ENCODE peak calls at places on chromosome 6, in ten cellular contexts. One of them, this sample, is unnamed.
A peak's percentile ranks its signal among the peaks of the same experiment; 100 is the strongest.

GRCh38 chr6:132063738-132064137 is 112.6 kb upstream of the CCN2 start:
- DNase-seq in CD4-positive, alpha-beta memory T cell: no peak
- DNase-seq in CD8-positive, alpha-beta T cell: no peak
- DNase-seq in HFF-Myc: peak; percentile 22
- DNase-seq in epithelial cell of proximal tubule: peak; percentile 78
- DNase-seq in fibroblast of lung: peak; percentile 57
- DNase-seq in HCT116: peak; percentile 80
- DNase-seq in GM12864: no peak
- DNase-seq in psoas muscle: no peak
- DNase-seq in pancreas: no peak
- DNase-seq in this sample: no peak

GRCh38 chr6:118890997-118891790 is 2.8 kb upstream of the ASF1A start:
- DNase-seq in CD4-positive, alpha-beta memory T cell: peak; percentile 18
- DNase-seq in CD8-positive, alpha-beta T cell: no peak
- DNase-seq in HFF-Myc: no peak
- DNase-seq in epithelial cell of proximal tubule: no peak
- DNase-seq in fibroblast of lung: no peak
- DNase-seq in HCT116: no peak
- DNase-seq in GM12864: no peak
- DNase-seq in psoas muscle: no peak
- DNase-seq in pancreas: no peak
- DNase-seq in this sample: no peak

GRCh38 chr6:105318660-105319059 is 84.2 kb downstream of the PREP start:
- DNase-seq in CD4-positive, alpha-beta memory T cell: no peak
- DNase-seq in CD8-positive, alpha-beta T cell: no peak
- DNase-seq in HFF-Myc: no peak
- DNase-seq in epithelial cell of proximal tubule: no peak
- DNase-seq in fibroblast of lung: peak; percentile 32
- DNase-seq in HCT116: peak; percentile 23
- DNase-seq in GM12864: peak; percentile 1
- DNase-seq in psoas muscle: no peak
- DNase-seq in pancreas: no peak
- DNase-seq in this sample: no peak

GRCh38 chr6:124819340-124819739 is 142.9 kb upstream of the RNF217 start:
- DNase-seq in CD4-positive, alpha-beta memory T cell: no peak
- DNase-seq in CD8-positive, alpha-beta T cell: no peak
- DNase-seq in HFF-Myc: no peak
- DNase-seq in epithelial cell of proximal tubule: no peak
- DNase-seq in fibroblast of lung: peak; percentile 29
- DNase-seq in HCT116: no peak
- DNase-seq in GM12864: no peak
- DNase-seq in psoas muscle: no peak
- DNase-seq in pancreas: no peak
- DNase-seq in this sample: no peak

GRCh38 chr6:100181309-100181708 is 187.3 kb upstream of the MCHR2 start:
- DNase-seq in CD4-positive, alpha-beta memory T cell: no peak
- DNase-seq in CD8-positive, alpha-beta T cell: no peak
- DNase-seq in HFF-Myc: no peak
- DNase-seq in epithelial cell of proximal tubule: no peak
- DNase-seq in fibroblast of lung: no peak
- DNase-seq in HCT116: no peak
- DNase-seq in GM12864: no peak
- DNase-seq in psoas muscle: no peak
- DNase-seq in pancreas: no peak
- DNase-seq in this sample: no peak

GRCh38 chr6:22622390-22622789 is 53.0 kb downstream of the HDGFL1 start:
- DNase-seq in CD4-positive, alpha-beta memory T cell: no peak
- DNase-seq in CD8-positive, alpha-beta T cell: no peak
- DNase-seq in HFF-Myc: no peak
- DNase-seq in epithelial cell of proximal tubule: no peak
- DNase-seq in fibroblast of lung: no peak
- DNase-seq in HCT116: no peak
- DNase-seq in GM12864: no peak
- DNase-seq in psoas muscle: no peak
- DNase-seq in pancreas: no peak
- DNase-seq in this sample: no peak

GRCh38 chr6:37004044-37004984 is 1.1 kb upstream of the FGD2 start:
- DNase-seq in CD4-positive, alpha-beta memory T cell: no peak
- DNase-seq in CD8-positive, alpha-beta T cell: no peak
- DNase-seq in HFF-Myc: no peak
- DNase-seq in epithelial cell of proximal tubule: no peak
- DNase-seq in fibroblast of lung: no peak
- DNase-seq in HCT116: no peak
- DNase-seq in GM12864: no peak
- DNase-seq in psoas muscle: no peak
- DNase-seq in pancreas: no peak
- DNase-seq in this sample: no peak

GRCh38 chr6:169963581-169964297 is 212.3 kb downstream of the ERMARD start:
- DNase-seq in CD4-positive, alpha-beta memory T cell: no peak
- DNase-seq in CD8-positive, alpha-beta T cell: no peak
- DNase-seq in HFF-Myc: no peak
- DNase-seq in epithelial cell of proximal tubule: no peak
- DNase-seq in fibroblast of lung: no peak
- DNase-seq in HCT116: no peak
- DNase-seq in GM12864: no peak
- DNase-seq in psoas muscle: no peak
- DNase-seq in pancreas: peak; percentile 6
- DNase-seq in this sample: no peak

GRCh38 chr6:124964084-124964763 is 2.0 kb downstream of the RNF217 start:
- DNase-seq in CD4-positive, alpha-beta memory T cell: no peak
- DNase-seq in CD8-positive, alpha-beta T cell: no peak
- DNase-seq in HFF-Myc: no peak
- DNase-seq in epithelial cell of proximal tubule: peak; percentile 70
- DNase-seq in fibroblast of lung: peak; percentile 88
- DNase-seq in HCT116: no peak
- DNase-seq in GM12864: no peak
- DNase-seq in psoas muscle: no peak
- DNase-seq in pancreas: no peak
- DNase-seq in this sample: no peak

GRCh38 chr6:147170269-147170668 is 33.9 kb upstream of the STXBP5 start:
- DNase-seq in CD4-positive, alpha-beta memory T cell: no peak
- DNase-seq in CD8-positive, alpha-beta T cell: no peak
- DNase-seq in HFF-Myc: peak; percentile 24
- DNase-seq in epithelial cell of proximal tubule: peak; percentile 61
- DNase-seq in fibroblast of lung: peak; percentile 94
- DNase-seq in HCT116: no peak
- DNase-seq in GM12864: no peak
- DNase-seq in psoas muscle: no peak
- DNase-seq in pancreas: no peak
- DNase-seq in this sample: no peak

GRCh38 chr6:152300517-152300916 is 336.6 kb downstream of the SYNE1 start:
- DNase-seq in CD4-positive, alpha-beta memory T cell: no peak
- DNase-seq in CD8-positive, alpha-beta T cell: no peak
- DNase-seq in HFF-Myc: no peak
- DNase-seq in epithelial cell of proximal tubule: no peak
- DNase-seq in fibroblast of lung: no peak
- DNase-seq in HCT116: no peak
- DNase-seq in GM12864: no peak
- DNase-seq in psoas muscle: no peak
- DNase-seq in pancreas: no peak
- DNase-seq in this sample: no peak

GRCh38 chr6:92767101-92767500 is 652.3 kb downstream of the EPHA7 start:
- DNase-seq in CD4-positive, alpha-beta memory T cell: no peak
- DNase-seq in CD8-positive, alpha-beta T cell: no peak
- DNase-seq in HFF-Myc: no peak
- DNase-seq in epithelial cell of proximal tubule: no peak
- DNase-seq in fibroblast of lung: no peak
- DNase-seq in HCT116: no peak
- DNase-seq in GM12864: no peak
- DNase-seq in psoas muscle: no peak
- DNase-seq in pancreas: no peak
- DNase-seq in this sample: no peak

GRCh38 chr6:53771780-53772624 is 22.8 kb upstream of the LRRC1 start:
- DNase-seq in CD4-positive, alpha-beta memory T cell: no peak
- DNase-seq in CD8-positive, alpha-beta T cell: no peak
- DNase-seq in HFF-Myc: no peak
- DNase-seq in epithelial cell of proximal tubule: no peak
- DNase-seq in fibroblast of lung: peak; percentile 51
- DNase-seq in HCT116: no peak
- DNase-seq in GM12864: no peak
- DNase-seq in psoas muscle: no peak
- DNase-seq in pancreas: no peak
- DNase-seq in this sample: no peak

GRCh38 chr6:9484686-9485085 is 930.2 kb downstream of the TFAP2A start:
- DNase-seq in CD4-positive, alpha-beta memory T cell: no peak
- DNase-seq in CD8-positive, alpha-beta T cell: no peak
- DNase-seq in HFF-Myc: no peak
- DNase-seq in epithelial cell of proximal tubule: no peak
- DNase-seq in fibroblast of lung: peak; percentile 10
- DNase-seq in HCT116: no peak
- DNase-seq in GM12864: no peak
- DNase-seq in psoas muscle: no peak
- DNase-seq in pancreas: no peak
- DNase-seq in this sample: no peak

GRCh38 chr6:170347091-170347490 is 40.5 kb downstream of the FAM120B start:
- DNase-seq in CD4-positive, alpha-beta memory T cell: no peak
- DNase-seq in CD8-positive, alpha-beta T cell: no peak
- DNase-seq in HFF-Myc: no peak
- DNase-seq in epithelial cell of proximal tubule: no peak
- DNase-seq in fibroblast of lung: no peak
- DNase-seq in HCT116: no peak
- DNase-seq in GM12864: no peak
- DNase-seq in psoas muscle: no peak
- DNase-seq in pancreas: no peak
- DNase-seq in this sample: no peak

GRCh38 chr6:33193619-33194018 is 1.4 kb upstream of the COL11A2 start:
- DNase-seq in CD4-positive, alpha-beta memory T cell: no peak
- DNase-seq in CD8-positive, alpha-beta T cell: no peak
- DNase-seq in HFF-Myc: no peak
- DNase-seq in epithelial cell of proximal tubule: no peak
- DNase-seq in fibroblast of lung: no peak
- DNase-seq in HCT116: no peak
- DNase-seq in GM12864: no peak
- DNase-seq in psoas muscle: peak; percentile 41
- DNase-seq in pancreas: no peak
- DNase-seq in this sample: no peak
- H3K4me3 ChIP-seq in CD4-positive, alpha-beta memory T cell: no peak overlapping the region
- H3K4me3 ChIP-seq in CD8-positive, alpha-beta T cell: no peak overlapping the region
- H3K4me3 ChIP-seq in HFF-Myc: no peak overlapping the region
- H3K4me3 ChIP-seq in epithelial cell of proximal tubule: no peak overlapping the region
- H3K4me3 ChIP-seq in fibroblast of lung: no peak overlapping the region
- H3K4me3 ChIP-seq in HCT116: no peak overlapping the region
- H3K4me3 ChIP-seq in GM12864: no peak overlapping the region
- H3K4me3 ChIP-seq in psoas muscle: peak overlapping the region; percentile 64
- H3K4me3 ChIP-seq in pancreas: no peak overlapping the region
- H3K4me3 ChIP-seq in this sample: no peak overlapping the region

GRCh38 chr6:149963212-149963461 is 606 bp upstream of the ULBP1 start:
- DNase-seq in CD4-positive, alpha-beta memory T cell: no peak
- DNase-seq in CD8-positive, alpha-beta T cell: no peak
- DNase-seq in HFF-Myc: peak; percentile 17
- DNase-seq in epithelial cell of proximal tubule: no peak
- DNase-seq in fibroblast of lung: peak; percentile 59
- DNase-seq in HCT116: peak; percentile 66
- DNase-seq in GM12864: no peak
- DNase-seq in psoas muscle: no peak
- DNase-seq in pancreas: peak; percentile 37
- DNase-seq in this sample: peak; percentile 77
- H3K4me3 ChIP-seq in CD4-positive, alpha-beta memory T cell: peak overlapping the region; percentile 39
- H3K4me3 ChIP-seq in CD8-positive, alpha-beta T cell: peak overlapping the region; percentile 74
- H3K4me3 ChIP-seq in HFF-Myc: peak overlapping the region; percentile 51
- H3K4me3 ChIP-seq in epithelial cell of proximal tubule: peak overlapping the region; percentile 39
- H3K4me3 ChIP-seq in fibroblast of lung: peak overlapping the region; percentile 57
- H3K4me3 ChIP-seq in HCT116: peak overlapping the region; percentile 59
- H3K4me3 ChIP-seq in GM12864: peak overlapping the region; percentile 36
- H3K4me3 ChIP-seq in psoas muscle: peak overlapping the region; percentile 64
- H3K4me3 ChIP-seq in pancreas: peak overlapping the region; percentile 50
- H3K4me3 ChIP-seq in this sample: peak overlapping the region; percentile 75

DNA sequence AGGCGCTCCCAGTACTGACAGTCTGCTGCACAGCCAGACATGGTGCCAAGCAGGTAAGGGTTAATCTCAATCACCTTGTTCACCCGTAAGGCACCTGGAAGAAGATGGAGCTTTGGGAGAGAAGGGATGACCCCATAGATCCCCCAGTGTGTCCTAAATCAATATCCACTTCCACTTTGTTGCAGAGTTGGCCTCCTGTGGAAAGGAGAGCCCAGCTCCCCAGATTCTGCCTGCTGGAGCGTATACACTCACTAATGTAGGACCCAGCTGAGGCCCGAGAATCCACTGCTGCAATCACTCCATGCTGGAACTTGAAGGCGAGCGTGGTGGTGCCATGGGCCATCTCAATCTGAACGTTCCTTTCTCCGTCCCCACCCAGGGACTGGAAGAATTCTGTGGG is 1.2 kb downstream of the PSMB8 start:
- DNase-seq in CD4-positive, alpha-beta memory T cell: no peak
- DNase-seq in CD8-positive, alpha-beta T cell: no peak
- DNase-seq in HFF-Myc: no peak
- DNase-seq in epithelial cell of proximal tubule: no peak
- DNase-seq in fibroblast of lung: no peak
- DNase-seq in HCT116: no peak
- DNase-seq in GM12864: no peak
- DNase-seq in psoas muscle: no peak
- DNase-seq in pancreas: no peak
- DNase-seq in this sample: no peak
- H3K4me3 ChIP-seq in CD4-positive, alpha-beta memory T cell: peak overlapping the region; percentile 89
- H3K4me3 ChIP-seq in CD8-positive, alpha-beta T cell: peak overlapping the region; percentile 99
- H3K4me3 ChIP-seq in HFF-Myc: no peak overlapping the region
- H3K4me3 ChIP-seq in epithelial cell of proximal tubule: peak overlapping the region; percentile 71
- H3K4me3 ChIP-seq in fibroblast of lung: peak overlapping the region; percentile 94
- H3K4me3 ChIP-seq in HCT116: no peak overlapping the region
- H3K4me3 ChIP-seq in GM12864: peak overlapping the region; percentile 76
- H3K4me3 ChIP-seq in psoas muscle: peak overlapping the region; percentile 69
- H3K4me3 ChIP-seq in pancreas: peak overlapping the region; percentile 70
- H3K4me3 ChIP-seq in this sample: peak overlapping the region; percentile 74

GRCh38 chr6:39790772-39791171 is 1.4 kb upstream of the DAAM2 start:
- DNase-seq in CD4-positive, alpha-beta memory T cell: no peak
- DNase-seq in CD8-positive, alpha-beta T cell: no peak
- DNase-seq in HFF-Myc: no peak
- DNase-seq in epithelial cell of proximal tubule: no peak
- DNase-seq in fibroblast of lung: peak; percentile 59
- DNase-seq in HCT116: no peak
- DNase-seq in GM12864: no peak
- DNase-seq in psoas muscle: no peak
- DNase-seq in pancreas: no peak
- DNase-seq in this sample: no peak

GRCh38 chr6:39792501-39793450 is 600 bp downstream of the DAAM2 start:
- DNase-seq in CD4-positive, alpha-beta memory T cell: no peak
- DNase-seq in CD8-positive, alpha-beta T cell: no peak
- DNase-seq in HFF-Myc: no peak
- DNase-seq in epithelial cell of proximal tubule: no peak
- DNase-seq in fibroblast of lung: peak; percentile 24
- DNase-seq in HCT116: no peak
- DNase-seq in GM12864: no peak
- DNase-seq in psoas muscle: peak; percentile 69
- DNase-seq in pancreas: peak; percentile 25
- DNase-seq in this sample: no peak

GRCh38 chr6:39793528-39793927 is 1.4 kb downstream of the DAAM2 start:
- DNase-seq in CD4-positive, alpha-beta memory T cell: no peak
- DNase-seq in CD8-positive, alpha-beta T cell: no peak
- DNase-seq in HFF-Myc: no peak
- DNase-seq in epithelial cell of proximal tubule: no peak
- DNase-seq in fibroblast of lung: no peak
- DNase-seq in HCT116: no peak
- DNase-seq in GM12864: no peak
- DNase-seq in psoas muscle: no peak
- DNase-seq in pancreas: no peak
- DNase-seq in this sample: no peak

GRCh38 chr6:39791311-39791710 is 865 bp upstream of the DAAM2 start:
- DNase-seq in CD4-positive, alpha-beta memory T cell: no peak
- DNase-seq in CD8-positive, alpha-beta T cell: no peak
- DNase-seq in HFF-Myc: no peak
- DNase-seq in epithelial cell of proximal tubule: no peak
- DNase-seq in fibroblast of lung: peak; percentile 35
- DNase-seq in HCT116: no peak
- DNase-seq in GM12864: no peak
- DNase-seq in psoas muscle: no peak
- DNase-seq in pancreas: no peak
- DNase-seq in this sample: no peak

GRCh38 chr6:39791850-39792500 is at the start of gene DAAM2:
- DNase-seq in CD4-positive, alpha-beta memory T cell: no peak
- DNase-seq in CD8-positive, alpha-beta T cell: no peak
- DNase-seq in HFF-Myc: no peak
- DNase-seq in epithelial cell of proximal tubule: no peak
- DNase-seq in fibroblast of lung: peak; percentile 49
- DNase-seq in HCT116: no peak
- DNase-seq in GM12864: no peak
- DNase-seq in psoas muscle: peak; percentile 78
- DNase-seq in pancreas: peak; percentile 61
- DNase-seq in this sample: no peak
- H3K4me3 ChIP-seq in CD4-positive, alpha-beta memory T cell: no peak within 1 kb of the TSS
- H3K4me3 ChIP-seq in CD8-positive, alpha-beta T cell: no peak within 1 kb of the TSS
- H3K4me3 ChIP-seq in HFF-Myc: peak within 1 kb of the TSS; percentile 78
- H3K4me3 ChIP-seq in epithelial cell of proximal tubule: peak within 1 kb of the TSS; percentile 60
- H3K4me3 ChIP-seq in fibroblast of lung: peak within 1 kb of the TSS; percentile 68
- H3K4me3 ChIP-seq in HCT116: no peak within 1 kb of the TSS
- H3K4me3 ChIP-seq in GM12864: no peak within 1 kb of the TSS
- H3K4me3 ChIP-seq in psoas muscle: peak within 1 kb of the TSS; percentile 89
- H3K4me3 ChIP-seq in pancreas: peak within 1 kb of the TSS; percentile 68
- H3K4me3 ChIP-seq in this sample: peak within 1 kb of the TSS; percentile 18